ENCODE peak calls at places on chromosomes 11 and 22, in ten cellular contexts. K is HCT116, Q is dorsolateral prefrontal cortex, O is BJ, P is upper lobe of right lung, T is right atrium auricular region, F is mammary epithelial cell, L is Panc1, R is SK-N-SH, B is sigmoid colon. Z is an unnamed sample.

GRCh38 chr22:38423512-38424503 is 31.2 kb downstream of the KCNJ4 start:
- DNase-seq in O (no peak), K (no peak), R (no peak), P (no peak), L (no peak), T (no peak), B (no peak), Q (no peak), F (no peak), Z (no peak)

GRCh38 chr22:36411589-36412258 is 24.0 kb upstream of the MYH9 start:
- DNase-seq in F (no peak), O (no peak), R (no peak), B (no peak), T (no peak), L (no peak), K (no peak), P (no peak), Q (no peak), Z (no peak)

GRCh38 chr11:17240780-17241179 is 33.0 kb upstream of the PIK3C2A start:
- DNase-seq in L (no peak), P (no peak), Q (no peak), T (no peak), O (no peak), R (no peak), K (no peak), B (no peak), F (no peak), Z (no peak)

GRCh38 chr22:23520875-23521441 is 59.1 kb downstream of the IGLL1 start:
- DNase-seq in P (no peak), L (no peak), O (no peak), Q (no peak), R (peak; percentile 70), T (no peak), K (no peak), F (no peak), B (peak; percentile 78), Z (peak; percentile 61)

GRCh38 chr22:42805998-42806481 is 51.0 kb downstream of the ARFGAP3 start:
- DNase-seq in R (no peak), K (no peak), B (no peak), P (no peak), Q (no peak), O (no peak), L (no peak), T (peak; percentile 49), F (no peak), Z (peak; percentile 13)

GRCh38 chr11:118000850-118001228 is 14.6 kb downstream of the IL10RA start:
- DNase-seq in F (no peak), L (no peak), R (no peak), Q (no peak), B (no peak), K (no peak), O (no peak), T (peak; percentile 42), P (no peak), Z (no peak)

GRCh38 chr11:83185767-83186166 is 7.7 kb upstream of the ANKRD42 start:
- DNase-seq in R (no peak), Q (no peak), L (no peak), P (no peak), K (no peak), B (no peak), O (no peak), F (no peak), T (no peak), Z (no peak)

GRCh38 chr11:94295534-94295933 is 8.8 kb upstream of the IZUMO1R start:
- DNase-seq in R (no peak), B (no peak), T (no peak), L (no peak), K (no peak), Q (no peak), F (peak; percentile 16), P (no peak), O (no peak), Z (no peak)

GRCh38 chr11:59802639-59803176 is 7.9 kb downstream of the MRPL16 start:
- DNase-seq in O (no peak), T (no peak), F (peak; percentile 44), R (peak; percentile 42), K (peak; percentile 46), B (no peak), L (peak; percentile 28), P (no peak), Q (no peak), Z (peak; percentile 77)

GRCh38 chr11:1863352-1864215 is 10.7 kb downstream of the LSP1 start:
- DNase-seq in P (peak; percentile 82), B (peak; percentile 94), F (peak; percentile 80), O (peak; percentile 35), R (peak; percentile 86), T (peak; percentile 90), L (no peak), K (peak; percentile 68), Q (no peak), Z (peak; percentile 89)
- H3K4me3 ChIP-seq in P (no peak overlapping the region), B (peak overlapping the region; percentile 41), F (no peak overlapping the region), O (no peak overlapping the region), R (no peak overlapping the region), T (no peak overlapping the region), L (no peak overlapping the region), K (peak overlapping the region; percentile 48), Q (no peak overlapping the region), Z (peak overlapping the region; percentile 23)

GRCh38 chr11:14645247-14645912 is 1.8 kb downstream of the PDE3B start:
- DNase-seq in Q (no peak), F (peak; percentile 1), K (no peak), R (peak; percentile 21), L (no peak), P (no peak), B (no peak), T (no peak), O (no peak), Z (peak; percentile 5)

GRCh38 chr11:14642453-14642852 is 1.2 kb upstream of the PDE3B start:
- DNase-seq in Q (no peak), K (no peak), L (no peak), P (no peak), T (no peak), R (no peak), F (no peak), O (no peak), B (no peak), Z (no peak)

GRCh38 chr11:14644396-14645246 is 1.0 kb downstream of the PDE3B start:
- DNase-seq in T (no peak), F (peak; percentile 16), K (peak; percentile 12), P (peak; percentile 76), L (no peak), Q (no peak), B (peak; percentile 68), O (no peak), R (peak; percentile 73), Z (peak; percentile 13)

GRCh38 chr11:14642873-14643696 is 519 bp upstream of the PDE3B start:
- DNase-seq in R (no peak), B (peak; percentile 68), L (no peak), T (no peak), Q (no peak), P (peak; percentile 61), O (no peak), K (no peak), F (no peak), Z (no peak)

DNA sequence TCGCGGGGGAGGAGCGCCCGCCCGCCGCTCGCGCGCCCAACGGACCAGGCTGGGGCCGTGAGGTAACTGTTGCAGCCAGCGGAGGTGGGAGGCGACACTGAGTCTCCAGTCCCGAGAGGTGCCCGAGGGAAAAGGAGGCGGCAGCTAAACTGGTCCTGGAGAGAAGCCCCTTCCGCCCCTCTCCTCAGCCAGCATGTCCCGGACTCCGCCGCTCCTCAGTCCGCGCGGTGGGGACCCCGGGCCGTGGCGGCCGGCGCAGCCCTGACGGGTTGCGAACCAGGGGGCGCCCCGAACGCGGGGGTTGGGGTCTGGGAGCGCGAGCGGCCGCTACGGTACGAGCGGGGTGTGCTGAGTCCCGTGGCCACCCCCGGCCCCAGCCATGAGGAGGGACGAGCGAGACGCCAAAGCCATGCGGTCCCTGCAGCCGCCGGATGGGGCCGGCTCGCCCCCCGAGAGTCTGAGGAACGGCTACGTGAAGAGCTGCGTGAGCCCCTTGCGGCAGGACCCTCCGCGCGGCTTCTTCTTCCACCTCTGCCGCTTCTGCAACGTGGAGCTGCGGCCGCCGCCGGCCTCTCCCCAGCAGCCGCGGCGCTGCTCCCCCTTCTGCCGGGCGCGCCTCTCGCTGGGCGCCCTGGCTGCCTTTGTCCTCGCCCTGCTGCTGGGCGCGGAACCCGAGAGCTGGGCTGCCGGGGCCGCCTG is at the start of gene PDE3B:
- DNase-seq in B (peak; percentile 93), Q (peak; percentile 39), F (peak; percentile 36), L (no peak), K (peak; percentile 59), R (peak; percentile 94), O (no peak), P (peak; percentile 90), T (peak; percentile 77), Z (peak; percentile 39)
- TF ChIP-seq CTCF in B (no peak), Q (no peak), F (no peak), L (peak; percentile 42), K (peak; percentile 7), R (no peak), O (no peak), P (peak; percentile 1), T (peak; percentile 39), Z (peak; percentile 15)

GRCh38 chr11:63843042-63843441 is 4.1 kb downstream of the MARK2 start:
- DNase-seq in L (no peak), F (no peak), T (no peak), P (no peak), K (no peak), Q (no peak), B (no peak), O (no peak), R (no peak), Z (no peak)
- H3K4me3 ChIP-seq in L (no peak overlapping the region), F (no peak overlapping the region), T (no peak overlapping the region), P (no peak overlapping the region), K (no peak overlapping the region), Q (no peak overlapping the region), B (no peak overlapping the region), O (no peak overlapping the region), R (no peak overlapping the region), Z (no peak overlapping the region)

DNA sequence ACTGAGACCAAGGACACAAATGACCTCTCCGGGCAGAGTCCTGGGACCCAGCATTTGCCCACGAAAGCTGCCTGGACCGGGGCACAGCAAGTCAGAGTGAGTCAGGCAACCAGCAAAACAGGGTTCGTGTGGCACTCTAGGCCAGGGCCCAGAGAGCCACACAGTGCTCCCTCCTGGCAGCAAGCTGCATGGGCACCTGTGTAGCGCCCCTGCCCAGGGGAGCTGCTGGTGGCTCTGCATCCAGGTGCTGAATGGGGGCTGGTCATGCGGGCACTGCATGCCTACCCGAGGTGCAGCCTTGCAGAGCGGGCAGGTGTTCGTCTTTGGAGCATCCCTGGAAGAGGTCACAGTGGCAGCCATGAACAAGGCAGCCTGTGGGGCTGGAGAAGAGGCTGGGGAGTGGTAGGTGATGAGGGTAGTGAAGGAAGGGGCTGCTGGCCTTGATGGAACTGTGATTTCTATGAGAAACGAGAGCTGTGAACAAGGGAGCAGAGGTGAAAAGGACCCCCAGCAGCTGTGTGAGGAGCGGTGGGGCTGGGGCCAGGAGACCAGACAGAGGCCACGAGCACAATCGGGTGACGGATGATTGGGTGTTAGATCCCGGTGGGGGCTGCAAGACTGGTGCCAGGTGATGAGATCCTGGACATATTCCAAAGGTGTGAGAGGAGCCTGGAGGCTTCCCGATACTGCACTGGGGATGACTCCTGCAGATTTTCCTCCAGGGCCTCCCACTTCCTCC is 63.3 kb downstream of the DGCR2 start:
- DNase-seq in Q (no peak), B (peak; percentile 39), F (no peak), P (peak; percentile 48), T (no peak), K (no peak), O (no peak), R (no peak), L (no peak), Z (no peak)
- TF ChIP-seq CTCF in Q (no peak), B (no peak), F (no peak), P (no peak), T (no peak), K (peak; percentile 11), O (no peak), R (no peak), L (no peak), Z (no peak)

Z was measured in cardiac fibroblast.